ENCODE peak calls at places on chromosomes 1 and 21, in four cellular contexts. G is GM23248, B is neural progenitor cell, L is left lung. H is an unnamed sample. For H3K27me3 and H3K4me1, the result is how much of the 10 kb centered on the place peaks cover.

GRCh38 chr1:85058311-85058710 is 10.0 kb upstream of the MCOLN3 start:
- DNase-seq in G (no peak), B (no peak), L (no peak), H (no peak)

GRCh38 chr1:171213559-171214454 is 28.7 kb downstream of the FMO2 start:
- DNase-seq in G (no peak), B (no peak), L (no peak), H (peak)

GRCh38 chr1:55275151-55275748 is 60.1 kb upstream of the USP24 start:
- DNase-seq in G (peak), B (peak), L (no peak), H (peak)

GRCh38 chr21:25999935-26000582 is 170.5 kb downstream of the APP start:
- DNase-seq in G (no peak), B (peak), L (no peak), H (no peak)

GRCh38 chr1:41504126-41505035 is 19.9 kb upstream of the EDN2 start:
- DNase-seq in G (peak), B (no peak), L (peak), H (peak)

GRCh38 chr1:156076609-156077429 is 5.4 kb downstream of the MEX3A start:
- DNase-seq in G (no peak), B (peak), L (no peak), H (peak)

GRCh38 chr1:8903908-8904650 is 25.6 kb upstream of the ENO1 start:
- DNase-seq in G (peak), B (no peak), L (no peak), H (no peak)

GRCh38 chr1:182829285-182829932 is 9.7 kb upstream of the DHX9 start:
- DNase-seq in G (no peak), B (no peak), L (no peak), H (no peak)

GRCh38 chr1:59115865-59116264 is 181.0 kb upstream of the FGGY start:
- DNase-seq in G (no peak), B (no peak), L (no peak), H (no peak)

GRCh38 chr1:221032616-221033342 is 153.5 kb downstream of the HLX start:
- DNase-seq in G (peak), B (no peak), L (no peak), H (no peak)

GRCh38 chr1:194103516-194104246 is 917.3 kb upstream of the B3GALT2 start:
- DNase-seq in G (no peak), B (no peak), L (no peak), H (no peak)

GRCh38 chr21:38824124-38824822 is 18.5 kb downstream of the ETS2 start:
- DNase-seq in G (peak), B (no peak), L (no peak), H (no peak)

GRCh38 chr1:87612966-87613365 is 284.3 kb downstream of the LMO4 start:
- DNase-seq in G (no peak), B (no peak), L (no peak), H (no peak)

GRCh38 chr1:78649628-78650027 is at the start of gene IFI44:
- DNase-seq in G (peak), B (no peak), L (peak), H (no peak)

GRCh38 chr1:29985376-29985945 is 737.9 kb downstream of the MATN1 start:
- DNase-seq in G (no peak), B (no peak), L (no peak), H (no peak)

GRCh38 chr1:176893625-176894352 is 270.7 kb downstream of the ASTN1 start:
- DNase-seq in G (no peak), B (no peak), L (no peak), H (no peak)

GRCh38 chr1:23394176-23394575 is 24.5 kb upstream of the ZNF436 start:
- DNase-seq in G (peak), B (no peak), L (no peak), H (no peak)

GRCh38 chr1:226762988-226763740 is 24.1 kb upstream of the ITPKB start:
- DNase-seq in G (no peak), B (no peak), L (no peak), H (peak)

GRCh38 chr1:173049327-173049639 is 1.5 kb downstream of the TNFSF18 start:
- DNase-seq in G (no peak), B (no peak), L (no peak), H (no peak)

GRCh38 chr1:119621714-119622113 is 26.4 kb downstream of the ZNF697 start:
- DNase-seq in G (no peak), B (no peak), L (no peak), H (no peak)

GRCh38 chr1:63693956-63694607 is 79.7 kb upstream of the ROR1 start:
- DNase-seq in G (peak), B (no peak), L (no peak), H (no peak)

GRCh38 chr21:29299906-29300546 is 1.3 kb downstream of the BACH1 start:
- DNase-seq in G (peak), B (peak), L (peak), H (peak)

GRCh38 chr1:178220094-178220493 is 126.2 kb downstream of the RASAL2 start:
- DNase-seq in G (peak), B (no peak), L (no peak), H (no peak)

GRCh38 chr1:184194251-184194650 is 142.7 kb downstream of the TSEN15 start:
- DNase-seq in G (no peak), B (no peak), L (no peak), H (no peak)

DNA sequence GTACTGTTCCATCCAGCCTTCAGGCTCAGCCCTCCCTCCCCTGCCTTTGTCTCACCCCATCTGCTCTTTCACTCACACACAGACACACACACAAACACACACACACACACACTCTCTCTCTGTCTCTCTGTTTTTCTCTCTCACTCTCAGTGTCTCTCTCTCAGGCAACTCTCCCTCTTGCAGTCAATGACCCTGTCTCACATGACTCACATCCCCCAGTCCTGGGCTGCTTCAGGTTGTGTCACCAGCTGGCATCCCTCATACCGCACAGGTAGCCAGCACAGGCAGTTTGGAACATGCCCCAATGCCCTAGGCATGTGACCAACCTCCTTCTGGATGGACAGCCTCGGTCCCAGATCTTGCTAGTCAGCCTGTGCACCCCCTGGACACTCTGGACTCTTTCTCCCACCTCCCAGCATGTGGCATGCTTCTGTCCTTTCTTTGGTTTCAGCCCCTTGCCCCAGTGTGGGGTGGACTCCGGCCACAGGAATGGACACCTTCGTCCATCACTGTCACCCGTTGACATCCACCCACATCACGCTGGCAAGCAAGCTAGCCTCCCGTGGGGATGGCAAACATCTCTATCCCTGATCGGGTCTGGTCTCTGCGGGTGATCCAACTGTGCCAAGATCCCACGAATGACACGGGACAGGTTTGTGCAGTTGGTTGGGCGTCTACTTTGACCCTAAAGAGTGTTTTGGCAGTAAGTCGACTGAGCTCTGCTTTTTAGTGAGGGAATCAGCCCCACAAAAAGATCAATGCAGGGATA is 23.4 kb upstream of the FCGR2A start:
- DNase-seq in G (no peak), B (no peak), L (no peak), H (no peak)
- H3K27me3 ChIP-seq in G (under half), B (under half), L (under half), H (under half)

GRCh38 chr21:34020934-34021553 is 52.3 kb upstream of the MRPS6 start:
- DNase-seq in G (no peak), B (no peak), L (no peak), H (no peak)

GRCh38 chr21:34022557-34023335 is 50.6 kb upstream of the MRPS6 start:
- DNase-seq in G (peak), B (peak), L (no peak), H (peak)

GRCh38 chr21:34024382-34024693 is 49.0 kb upstream of the MRPS6 start:
- DNase-seq in G (no peak), B (no peak), L (no peak), H (no peak)

GRCh38 chr21:34021726-34022125 is 51.7 kb upstream of the MRPS6 start:
- DNase-seq in G (no peak), B (no peak), L (no peak), H (no peak)

GRCh38 chr21:34023691-34024381 is 49.5 kb upstream of the MRPS6 start:
- DNase-seq in G (no peak), B (no peak), L (no peak), H (no peak)
- H3K4me1 ChIP-seq in G (under half), B (under half), L (under half), H (under half)

DNA sequence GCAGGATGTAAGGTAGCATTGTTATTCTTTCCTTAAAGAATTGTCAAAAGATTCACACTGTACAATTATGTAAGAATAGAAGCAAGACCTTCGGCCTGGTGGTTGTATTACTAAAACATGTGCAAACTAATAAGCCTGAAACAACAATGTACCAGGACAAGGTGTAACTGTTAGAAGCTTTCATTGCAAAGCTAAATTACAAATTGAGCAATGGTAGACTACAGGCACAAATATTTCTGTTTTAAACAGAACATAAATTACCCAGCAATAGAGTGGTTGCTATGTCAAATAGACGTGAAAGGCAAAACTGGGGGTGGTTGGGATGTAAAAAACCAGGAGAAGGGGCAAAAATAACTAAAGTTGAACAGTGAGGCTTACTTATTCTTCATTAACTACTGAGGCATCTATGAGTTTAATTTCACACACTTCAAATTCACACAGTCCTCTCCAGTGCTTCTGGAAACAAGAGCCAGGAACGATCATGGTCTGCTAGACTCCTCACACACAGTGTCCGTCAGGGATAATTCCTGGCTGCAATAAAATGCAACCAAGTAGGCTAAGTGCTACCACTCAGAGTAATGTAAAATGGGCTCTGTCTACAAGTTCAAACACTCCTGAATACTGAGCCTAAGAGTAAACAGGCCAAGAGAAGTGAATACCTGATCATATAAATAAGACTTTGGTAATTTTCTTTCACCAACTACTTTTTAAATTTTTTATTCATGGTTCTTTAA is 39.3 kb upstream of the C1orf198 start:
- DNase-seq in G (no peak), B (no peak), L (no peak), H (no peak)
- H3K27me3 ChIP-seq in G (under half), B (under half), L (under half), H (under half)

DNA sequence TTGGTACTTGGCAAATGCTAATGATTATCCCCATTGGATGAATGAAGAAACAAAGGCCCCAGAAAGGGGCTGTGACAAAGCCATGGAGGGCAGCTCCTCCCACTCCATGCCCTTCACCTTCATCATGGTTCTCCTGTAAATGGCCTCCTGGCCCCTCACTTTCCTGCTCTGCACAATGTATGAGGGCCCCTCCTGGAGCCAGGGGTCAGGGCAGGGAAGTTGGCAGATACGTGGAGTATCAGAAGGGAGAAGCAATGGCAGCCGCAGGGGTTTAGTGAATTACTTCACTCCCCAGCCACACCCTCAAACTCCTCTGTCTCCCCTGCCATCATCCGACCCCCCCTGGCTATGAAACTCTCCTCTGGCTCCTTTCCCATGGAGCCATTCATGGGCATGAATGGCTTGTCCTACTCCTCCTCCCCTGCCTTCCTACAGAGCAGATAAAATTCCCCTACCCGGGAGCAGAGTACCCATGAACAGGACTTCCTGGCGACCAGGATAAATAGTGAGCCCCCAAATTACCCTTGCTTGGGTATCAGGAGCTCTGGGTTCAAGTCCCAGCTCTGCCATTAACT is 86.3 kb downstream of the CAMK2N1 start:
- DNase-seq in G (no peak), B (no peak), L (no peak), H (peak)
- H3K4me1 ChIP-seq in G (under half), B (under half), L (under half), H (under half)

GRCh38 chr1:2607681-2608041 is 21.1 kb downstream of the PRXL2B start:
- DNase-seq in G (no peak), B (no peak), L (no peak), H (peak)
- H3K27me3 ChIP-seq in G (under half), B (under half), L (under half), H (under half)

DNA sequence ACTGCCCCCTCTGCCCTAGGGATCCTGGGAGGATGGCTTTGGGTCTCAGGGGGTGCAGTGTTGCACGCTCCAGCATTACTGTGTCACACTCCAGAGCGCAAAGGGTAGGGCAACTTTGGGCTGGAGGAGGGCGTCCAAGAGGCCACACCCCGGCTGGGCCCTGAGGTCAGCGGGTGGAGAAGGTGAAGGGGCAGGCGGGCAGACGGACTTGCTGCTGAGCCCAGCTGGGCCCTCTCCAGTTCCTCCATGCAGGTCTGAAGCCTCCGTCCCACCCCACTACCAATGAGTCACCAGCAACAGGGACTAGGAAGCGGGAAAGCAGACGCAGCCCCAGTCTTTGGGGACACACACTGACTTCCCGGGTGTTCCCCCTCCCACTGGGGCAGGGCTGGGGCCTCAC is 116.0 kb downstream of the CASZ1 start:
- DNase-seq in G (no peak), B (no peak), L (peak), H (no peak)
- H3K4me1 ChIP-seq in G (under half), B (half or more), L (under half), H (under half)

GRCh38 chr1:3651011-3651938 is 1.0 kb upstream of the TP73 start:
- DNase-seq in G (peak), B (peak), L (no peak), H (peak)

GRCh38 chr1:3651939-3652537 is at the start of gene TP73:
- DNase-seq in G (peak), B (peak), L (no peak), H (peak)

GRCh38 chr1:3652538-3653285 is 396 bp downstream of the TP73 start:
- DNase-seq in G (no peak), B (peak), L (no peak), H (peak)

GRCh38 chr1:3654549-3655281 is 2.4 kb downstream of the TP73 start:
- DNase-seq in G (no peak), B (no peak), L (peak), H (no peak)

DNA sequence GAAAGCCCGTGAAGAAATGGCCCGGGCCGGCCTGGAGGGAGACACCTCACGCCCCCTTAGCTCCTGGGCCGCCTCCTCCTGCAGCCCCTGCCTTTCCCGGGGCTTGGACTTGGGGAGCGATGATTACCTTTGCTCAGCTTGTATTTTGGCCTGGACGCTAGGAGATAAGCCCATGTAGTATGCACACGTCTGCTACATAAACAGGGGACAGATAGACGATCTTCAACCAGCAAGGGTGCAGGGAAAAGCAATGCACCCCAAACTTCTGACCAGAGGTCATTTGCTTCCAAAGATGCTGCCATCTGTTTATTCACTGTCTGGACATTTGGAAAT is 936 bp downstream of the TP73 start:
- DNase-seq in G (no peak), B (no peak), L (no peak), H (no peak)
- H3K27me3 ChIP-seq in G (half or more), B (half or more), L (under half), H (half or more)

GRCh38 chr1:16143566-16144324 is 12.1 kb downstream of the EPHA2 start:
- DNase-seq in G (no peak), B (no peak), L (peak), H (peak)
- H3K4me1 ChIP-seq in G (half or more), B (half or more), L (half or more), H (half or more)

GRCh38 chr21:44658913-44659595 is 1.3 kb downstream of the KRTAP12-3 start:
- DNase-seq in G (no peak), B (no peak), L (no peak), H (no peak)
- H3K27me3 ChIP-seq in G (under half), B (under half), L (under half), H (under half)

GRCh38 chr1:109368464-109368863 is 29.3 kb downstream of the SORT1 start:
- DNase-seq in G (no peak), B (no peak), L (no peak), H (no peak)
- H3K4me1 ChIP-seq in G (under half), B (under half), L (under half), H (under half)